ENCODE peak calls at places on chromosomes 16 and 17, in four cellular contexts. One of them, this sample, is unnamed.

GRCh38 chr17:12472613-12473173 is 193.0 kb upstream of the MYOCD start:
- DNase-seq in OCI-LY7: no peak
- DNase-seq in hepatocyte: no peak
- DNase-seq in PC-3: no peak
- DNase-seq in this sample: no peak

GRCh38 chr16:72199938-72200337 is 28.0 kb upstream of the PMFBP1 start:
- DNase-seq in OCI-LY7: no peak
- DNase-seq in hepatocyte: no peak
- DNase-seq in PC-3: no peak
- DNase-seq in this sample: no peak

GRCh38 chr16:12896562-12896961 is 4.8 kb upstream of the SHISA9 start:
- DNase-seq in OCI-LY7: peak; percentile 69
- DNase-seq in hepatocyte: peak; percentile 64
- DNase-seq in PC-3: peak; percentile 50
- DNase-seq in this sample: peak; percentile 75

GRCh38 chr17:27265333-27265732 is 28.6 kb upstream of the WSB1 start:
- DNase-seq in OCI-LY7: no peak
- DNase-seq in hepatocyte: no peak
- DNase-seq in PC-3: peak; percentile 3
- DNase-seq in this sample: no peak

GRCh38 chr17:50028207-50029120 is 27.4 kb upstream of the ITGA3 start:
- DNase-seq in OCI-LY7: no peak
- DNase-seq in hepatocyte: peak; percentile 45
- DNase-seq in PC-3: peak; percentile 100
- DNase-seq in this sample: peak; percentile 78

GRCh38 chr17:81382851-81383250 is 12.4 kb upstream of the BAHCC1 start:
- DNase-seq in OCI-LY7: no peak
- DNase-seq in hepatocyte: no peak
- DNase-seq in PC-3: no peak
- DNase-seq in this sample: no peak

GRCh38 chr16:76729525-76729924 is 452.3 kb downstream of the CNTNAP4 start:
- DNase-seq in OCI-LY7: no peak
- DNase-seq in hepatocyte: peak; percentile 63
- DNase-seq in PC-3: peak; percentile 78
- DNase-seq in this sample: no peak

GRCh38 chr17:17783121-17783824 is 53.5 kb downstream of the SREBF1 start:
- DNase-seq in OCI-LY7: peak; percentile 93
- DNase-seq in hepatocyte: peak; percentile 62
- DNase-seq in PC-3: peak; percentile 57
- DNase-seq in this sample: peak; percentile 88

GRCh38 chr16:12798846-12799245 is 4.8 kb downstream of the CPPED1 start:
- DNase-seq in OCI-LY7: no peak
- DNase-seq in hepatocyte: no peak
- DNase-seq in PC-3: no peak
- DNase-seq in this sample: no peak

GRCh38 chr17:59149841-59150511 is 5.0 kb downstream of the SKA2 start:
- DNase-seq in OCI-LY7: peak; percentile 24
- DNase-seq in hepatocyte: no peak
- DNase-seq in PC-3: peak; percentile 48
- DNase-seq in this sample: no peak

GRCh38 chr17:64056269-64057005 is 36.0 kb upstream of the ICAM2 start:
- DNase-seq in OCI-LY7: peak; percentile 25
- DNase-seq in hepatocyte: no peak
- DNase-seq in PC-3: peak; percentile 49
- DNase-seq in this sample: no peak

GRCh38 chr16:16092925-16093624 is 130.2 kb downstream of the ABCC6 start:
- DNase-seq in OCI-LY7: no peak
- DNase-seq in hepatocyte: peak; percentile 50
- DNase-seq in PC-3: no peak
- DNase-seq in this sample: no peak

GRCh38 chr17:59848778-59849177 is 44.0 kb downstream of the TUBD1 start:
- DNase-seq in OCI-LY7: no peak
- DNase-seq in hepatocyte: peak; percentile 60
- DNase-seq in PC-3: peak; percentile 21
- DNase-seq in this sample: no peak

GRCh38 chr16:8583712-8584111 is 6.6 kb downstream of the TMEM114 start:
- DNase-seq in OCI-LY7: no peak
- DNase-seq in hepatocyte: no peak
- DNase-seq in PC-3: no peak
- DNase-seq in this sample: no peak

DNA sequence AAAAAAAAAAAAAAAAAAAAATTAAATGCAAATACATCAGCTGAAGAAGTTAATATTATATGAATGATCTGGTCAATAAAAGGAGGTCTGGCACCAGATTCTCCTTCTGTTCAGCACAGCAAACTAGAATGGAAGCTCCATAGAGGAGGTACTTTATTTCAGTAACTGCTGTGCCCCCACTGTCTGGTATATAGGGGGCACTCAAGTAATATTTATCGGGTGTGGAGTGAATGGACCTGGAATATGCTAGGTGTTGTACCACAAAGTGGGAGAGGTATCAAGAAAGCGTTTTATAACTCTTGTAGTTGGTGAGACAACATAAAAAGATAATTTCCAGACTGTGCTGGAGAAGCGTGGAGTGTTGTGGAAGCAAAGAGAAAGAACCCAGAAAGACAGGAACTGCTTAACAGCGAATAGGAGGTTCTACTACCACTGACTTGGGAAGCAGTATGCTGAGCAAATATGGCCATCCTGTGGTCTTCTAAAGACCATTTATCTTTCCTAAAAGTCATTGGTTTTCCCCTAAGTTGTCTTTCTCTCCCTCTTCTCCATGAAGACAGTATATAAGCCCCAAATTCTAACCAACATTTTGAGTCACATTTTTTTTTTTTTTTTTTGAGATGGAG is 12.2 kb upstream of the PRKCA start:
- DNase-seq in OCI-LY7: peak; percentile 26
- DNase-seq in hepatocyte: no peak
- DNase-seq in PC-3: no peak
- DNase-seq in this sample: no peak
- TF ChIP-seq EZH2phosphoT487 in OCI-LY7: no peak
- TF ChIP-seq EZH2phosphoT487 in hepatocyte: no peak
- TF ChIP-seq EZH2phosphoT487 in PC-3: no peak
- TF ChIP-seq EZH2phosphoT487 in this sample: no peak

GRCh38 chr16:83954577-83955016 is 1.6 kb downstream of the OSGIN1 start:
- DNase-seq in OCI-LY7: no peak
- DNase-seq in hepatocyte: peak; percentile 85
- DNase-seq in PC-3: peak; percentile 53
- DNase-seq in this sample: no peak
- H3K4me1 ChIP-seq in OCI-LY7: peaks cover 8% of the 10 kb centered on the region
- H3K4me1 ChIP-seq in hepatocyte: peaks cover 12% of the 10 kb centered on the region
- H3K4me1 ChIP-seq in PC-3: peaks cover 15% of the 10 kb centered on the region
- H3K4me1 ChIP-seq in this sample: peaks cover 10% of the 10 kb centered on the region

DNA sequence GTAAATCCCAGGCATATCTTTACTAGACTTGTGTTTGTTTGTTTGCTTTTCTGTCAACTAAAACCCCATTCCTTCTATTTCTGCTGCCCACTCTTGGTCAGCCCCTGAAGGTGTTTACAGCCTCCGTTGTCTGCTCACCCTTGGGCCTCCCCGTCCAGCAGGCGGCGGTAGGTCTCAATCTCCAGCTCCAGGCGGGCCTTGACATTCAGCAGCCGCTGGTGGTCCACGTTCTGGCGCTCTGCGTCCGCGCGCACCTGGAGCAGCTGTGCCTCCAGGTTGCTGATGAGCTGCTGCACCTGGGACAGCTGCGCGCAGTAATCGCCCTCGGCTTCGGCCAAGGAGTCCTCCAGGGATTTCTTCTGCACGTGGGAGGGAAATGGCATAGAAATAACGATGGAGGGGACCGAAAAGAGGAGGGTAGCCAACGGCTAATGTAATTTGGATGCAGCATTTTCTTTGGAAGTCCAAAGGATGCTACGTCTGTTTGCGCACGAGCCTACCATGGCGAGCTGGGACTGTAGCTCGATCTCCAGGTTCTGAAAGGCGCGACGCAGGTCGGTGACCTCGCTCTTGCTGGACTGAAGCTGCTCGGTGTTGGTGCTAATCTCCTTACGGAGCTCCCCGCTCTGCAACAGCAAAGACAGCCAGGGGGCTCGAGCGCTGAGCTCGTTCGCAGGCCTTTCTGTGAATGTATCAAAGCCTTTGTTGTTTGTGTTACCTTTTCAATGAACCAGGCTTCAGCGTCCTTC is 3.9 kb downstream of the KRT12 start:
- DNase-seq in OCI-LY7: peak; percentile 8
- DNase-seq in hepatocyte: no peak
- DNase-seq in PC-3: no peak
- DNase-seq in this sample: peak; percentile 65
- TF ChIP-seq CTCF in OCI-LY7: peak; percentile 54
- TF ChIP-seq CTCF in hepatocyte: peak; percentile 29
- TF ChIP-seq CTCF in PC-3: no peak
- TF ChIP-seq CTCF in this sample: peak; percentile 56

GRCh38 chr17:74213897-74214386 is 571 bp downstream of the TTYH2 start:
- DNase-seq in OCI-LY7: peak; percentile 54
- DNase-seq in hepatocyte: no peak
- DNase-seq in PC-3: no peak
- DNase-seq in this sample: peak; percentile 39

GRCh38 chr17:74211929-74212261 is 1.5 kb upstream of the TTYH2 start:
- DNase-seq in OCI-LY7: no peak
- DNase-seq in hepatocyte: no peak
- DNase-seq in PC-3: no peak
- DNase-seq in this sample: no peak

GRCh38 chr17:74214642-74215331 is 1.4 kb downstream of the TTYH2 start:
- DNase-seq in OCI-LY7: no peak
- DNase-seq in hepatocyte: no peak
- DNase-seq in PC-3: no peak
- DNase-seq in this sample: no peak

GRCh38 chr17:74212262-74212912 is 984 bp upstream of the TTYH2 start:
- DNase-seq in OCI-LY7: no peak
- DNase-seq in hepatocyte: peak; percentile 42
- DNase-seq in PC-3: peak; percentile 33
- DNase-seq in this sample: peak; percentile 34

GRCh38 chr17:74212913-74213791 is at the start of gene TTYH2:
- DNase-seq in OCI-LY7: peak; percentile 83
- DNase-seq in hepatocyte: peak; percentile 95
- DNase-seq in PC-3: peak; percentile 93
- DNase-seq in this sample: peak; percentile 89
- TF ChIP-seq EZH2phosphoT487 in OCI-LY7: no peak
- TF ChIP-seq EZH2phosphoT487 in hepatocyte: no peak
- TF ChIP-seq EZH2phosphoT487 in PC-3: no peak
- TF ChIP-seq EZH2phosphoT487 in this sample: no peak

GRCh38 chr17:15462962-15463361 is 4.5 kb downstream of the CDRT4 start:
- DNase-seq in OCI-LY7: no peak
- DNase-seq in hepatocyte: no peak
- DNase-seq in PC-3: no peak
- DNase-seq in this sample: no peak
- H3K4me1 ChIP-seq in OCI-LY7: no peaks in the 10 kb centered on the region
- H3K4me1 ChIP-seq in hepatocyte: peaks cover 22% of the 10 kb centered on the region
- H3K4me1 ChIP-seq in PC-3: peaks cover 10% of the 10 kb centered on the region
- H3K4me1 ChIP-seq in this sample: peaks cover 3% of the 10 kb centered on the region

GRCh38 chr17:56977673-56978395 is at the start of gene SCPEP1:
- DNase-seq in OCI-LY7: peak; percentile 90
- DNase-seq in hepatocyte: peak; percentile 93
- DNase-seq in PC-3: peak; percentile 81
- DNase-seq in this sample: peak; percentile 95
- TF ChIP-seq CTCF in OCI-LY7: peak; percentile 16
- TF ChIP-seq CTCF in hepatocyte: no peak
- TF ChIP-seq CTCF in PC-3: no peak
- TF ChIP-seq CTCF in this sample: no peak

GRCh38 chr17:1643999-1644492 is 1.5 kb downstream of the SCARF1 start:
- DNase-seq in OCI-LY7: no peak
- DNase-seq in hepatocyte: no peak
- DNase-seq in PC-3: no peak
- DNase-seq in this sample: no peak

GRCh38 chr17:1645207-1646171 is at the start of gene SCARF1:
- DNase-seq in OCI-LY7: no peak
- DNase-seq in hepatocyte: no peak
- DNase-seq in PC-3: no peak
- DNase-seq in this sample: no peak

GRCh38 chr17:1641065-1641403 is 4.5 kb downstream of the SCARF1 start:
- DNase-seq in OCI-LY7: no peak
- DNase-seq in hepatocyte: no peak
- DNase-seq in PC-3: no peak
- DNase-seq in this sample: no peak

GRCh38 chr17:1644493-1645206 is 882 bp downstream of the SCARF1 start:
- DNase-seq in OCI-LY7: no peak
- DNase-seq in hepatocyte: no peak
- DNase-seq in PC-3: peak; percentile 55
- DNase-seq in this sample: no peak

GRCh38 chr17:1643293-1643998 is 2.1 kb downstream of the SCARF1 start:
- DNase-seq in OCI-LY7: peak; percentile 77
- DNase-seq in hepatocyte: peak; percentile 92
- DNase-seq in PC-3: peak; percentile 68
- DNase-seq in this sample: peak; percentile 87
- TF ChIP-seq EZH2phosphoT487 in OCI-LY7: no peak
- TF ChIP-seq EZH2phosphoT487 in hepatocyte: no peak
- TF ChIP-seq EZH2phosphoT487 in PC-3: peak; percentile 62
- TF ChIP-seq EZH2phosphoT487 in this sample: no peak

GRCh38 chr17:41490022-41490421 is 312 bp upstream of the KRT36 start:
- DNase-seq in OCI-LY7: no peak
- DNase-seq in hepatocyte: no peak
- DNase-seq in PC-3: no peak
- DNase-seq in this sample: no peak

GRCh38 chr17:41492771-41493170 is 3.1 kb upstream of the KRT36 start:
- DNase-seq in OCI-LY7: no peak
- DNase-seq in hepatocyte: peak; percentile 66
- DNase-seq in PC-3: no peak
- DNase-seq in this sample: no peak

GRCh38 chr17:41490620-41491019 is 910 bp upstream of the KRT36 start:
- DNase-seq in OCI-LY7: no peak
- DNase-seq in hepatocyte: no peak
- DNase-seq in PC-3: no peak
- DNase-seq in this sample: no peak

GRCh38 chr17:41492351-41492750 is 2.6 kb upstream of the KRT36 start:
- DNase-seq in OCI-LY7: no peak
- DNase-seq in hepatocyte: no peak
- DNase-seq in PC-3: no peak
- DNase-seq in this sample: no peak

GRCh38 chr17:41491476-41491875 is 1.8 kb upstream of the KRT36 start:
- DNase-seq in OCI-LY7: no peak
- DNase-seq in hepatocyte: no peak
- DNase-seq in PC-3: no peak
- DNase-seq in this sample: no peak
- H3K4me1 ChIP-seq in OCI-LY7: no peaks in the 10 kb centered on the region
- H3K4me1 ChIP-seq in hepatocyte: peaks cover 8% of the 10 kb centered on the region
- H3K4me1 ChIP-seq in PC-3: peaks cover 8% of the 10 kb centered on the region
- H3K4me1 ChIP-seq in this sample: no peaks in the 10 kb centered on the region

DNA sequence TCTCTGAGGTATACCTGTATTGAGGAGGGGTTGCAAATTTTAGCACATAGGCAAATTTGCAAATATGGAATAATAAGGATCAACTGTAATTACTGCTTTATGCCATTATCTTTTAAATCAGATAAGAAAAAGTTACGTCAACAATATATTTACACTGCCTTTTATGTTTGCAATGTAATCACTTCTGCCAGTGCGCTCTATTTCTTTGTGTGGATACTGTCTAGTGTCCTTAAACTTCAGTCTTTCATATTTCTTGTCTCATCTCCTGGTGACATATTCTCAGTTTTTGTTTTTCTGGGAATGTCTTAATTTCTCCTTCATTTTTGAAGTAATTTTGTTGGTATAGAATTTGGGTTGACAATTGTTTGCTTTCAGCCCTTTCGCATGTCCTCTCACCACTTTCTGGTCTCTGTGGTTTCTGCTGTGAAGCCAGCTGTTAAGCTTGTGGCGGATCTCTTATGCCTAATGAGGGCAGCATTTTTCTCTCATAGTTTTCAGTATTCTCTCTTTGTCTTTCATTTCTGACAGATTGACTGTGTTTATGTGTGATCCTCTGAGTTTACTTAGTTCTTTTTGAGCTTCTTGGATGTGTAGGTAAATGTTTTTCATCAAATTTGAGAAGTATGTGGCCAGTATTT is 37.6 kb upstream of the ABCC11 start:
- DNase-seq in OCI-LY7: no peak
- DNase-seq in hepatocyte: no peak
- DNase-seq in PC-3: no peak
- DNase-seq in this sample: no peak
- TF ChIP-seq CTCF in OCI-LY7: no peak
- TF ChIP-seq CTCF in hepatocyte: peak; percentile 4
- TF ChIP-seq CTCF in PC-3: no peak
- TF ChIP-seq CTCF in this sample: no peak